ENCODE peak calls at places on chromosomes 3 and 15, in five cellular contexts. X is HS-27A, T is glutamatergic neuron, V is iris pigment epithelial cell, J is left ventricle myocardium inferior. K is an unnamed sample.

GRCh38 chr3:149512073-149512782 is 37.7 kb downstream of the TM4SF4 start:
- DNase-seq in X (no peak), V (peak; percentile 52), T (peak; percentile 76), J (peak; percentile 45), K (peak; percentile 43)

GRCh38 chr3:126569390-126569975 is 10.8 kb upstream of the C3orf22 start:
- DNase-seq in J (no peak), X (no peak), V (no peak), T (no peak), K (no peak)

GRCh38 chr3:39812537-39812936 is 3.1 kb downstream of the MYRIP start:
- DNase-seq in V (no peak), T (peak; percentile 36), J (no peak), X (no peak), K (no peak)

GRCh38 chr15:65862682-65863081 is 6.6 kb upstream of the RAB11A start:
- DNase-seq in X (peak; percentile 74), T (peak; percentile 55), J (no peak), V (peak; percentile 85), K (peak; percentile 20)

GRCh38 chr3:127074900-127075360 is 92.0 kb downstream of the PLXNA1 start:
- DNase-seq in X (peak; percentile 9), J (no peak), V (peak; percentile 85), T (peak; percentile 16), K (no peak)

GRCh38 chr3:128665362-128666021 is 14.9 kb upstream of the RPN1 start:
- DNase-seq in J (no peak), X (no peak), T (no peak), V (no peak), K (no peak)

GRCh38 chr15:29693225-29693624 is 129.0 kb downstream of the TJP1 start:
- DNase-seq in V (no peak), J (no peak), T (no peak), X (no peak), K (no peak)

GRCh38 chr3:129950318-129951046 is 24.0 kb upstream of the TRH start:
- DNase-seq in X (no peak), V (no peak), T (no peak), J (no peak), K (no peak)

GRCh38 chr3:63478962-63479660 is 173.4 kb upstream of the SNTN start:
- DNase-seq in V (no peak), J (no peak), X (no peak), T (no peak), K (no peak)

GRCh38 chr3:48820626-48821324 is 26.9 kb downstream of the PRKAR2A start:
- DNase-seq in X (no peak), T (no peak), J (no peak), V (peak; percentile 22), K (no peak)

K was measured in gastrocnemius medialis.